ENCODE peak calls at places on chromosomes 1 and 21, in eight cellular contexts. D is CD8-positive, alpha-beta T cell; T is AG04450; F is choroid plexus epithelial cell; H is breast epithelium; J is kidney; V is AG04449; C is SK-N-SH. L is an unnamed sample.

GRCh38 chr1:6603424-6603850 is 768 bp upstream of the KLHL21 start:
- DNase-seq in D (no peak), T (no peak), F (peak), H (no peak), J (peak), V (no peak), C (no peak), L (peak)

GRCh38 chr1:206909167-206909882 is 12.1 kb downstream of the IL24 start:
- DNase-seq in D (no peak), T (no peak), F (peak), H (peak), J (peak), V (no peak), C (peak), L (no peak)

GRCh38 chr1:185068362-185068761 is 23.0 kb downstream of the RNF2 start:
- DNase-seq in D (no peak), T (no peak), F (no peak), H (peak), J (no peak), V (no peak), C (no peak), L (no peak)

GRCh38 chr1:210262167-210262896 is 29.7 kb downstream of the SERTAD4 start:
- DNase-seq in D (no peak), T (peak), F (no peak), H (no peak), J (no peak), V (no peak), C (peak), L (peak)

GRCh38 chr1:159009704-159010361 is at the start of gene IFI16:
- DNase-seq in D (no peak), T (peak), F (peak), H (peak), J (no peak), V (peak), C (no peak), L (peak)

GRCh38 chr1:239387304-239388231 is 1.2 kb downstream of the CHRM3 start:
- DNase-seq in D (no peak), T (no peak), F (no peak), H (no peak), J (peak), V (no peak), C (peak), L (no peak)

GRCh38 chr1:153639280-153639679 is 5.4 kb downstream of the CHTOP start:
- DNase-seq in D (no peak), T (no peak), F (no peak), H (no peak), J (peak), V (no peak), C (no peak), L (no peak)

GRCh38 chr1:220492671-220493070 is 35.3 kb upstream of the MARK1 start:
- DNase-seq in D (no peak), T (no peak), F (no peak), H (no peak), J (no peak), V (no peak), C (no peak), L (no peak)

GRCh38 chr1:223208164-223209075 is 65.4 kb upstream of the TLR5 start:
- DNase-seq in D (no peak), T (no peak), F (no peak), H (no peak), J (no peak), V (no peak), C (no peak), L (no peak)

GRCh38 chr1:209723761-209724693 is 19.4 kb downstream of the HSD11B1 start:
- DNase-seq in D (no peak), T (no peak), F (no peak), H (no peak), J (no peak), V (no peak), C (no peak), L (peak)

GRCh38 chr1:43979261-43979527 is 184 bp downstream of the B4GALT2 start:
- DNase-seq in D (no peak), T (no peak), F (no peak), H (no peak), J (no peak), V (no peak), C (no peak), L (no peak)

GRCh38 chr1:167821969-167822685 is 91.8 kb downstream of the ADCY10 start:
- DNase-seq in D (no peak), T (no peak), F (peak), H (no peak), J (no peak), V (no peak), C (no peak), L (no peak)

GRCh38 chr1:62333431-62333830 is 14.2 kb upstream of the KANK4 start:
- DNase-seq in D (no peak), T (no peak), F (peak), H (no peak), J (no peak), V (no peak), C (no peak), L (peak)

GRCh38 chr1:161305872-161306519 is 3.8 kb downstream of the MPZ start:
- DNase-seq in D (peak), T (no peak), F (peak), H (peak), J (peak), V (no peak), C (peak), L (peak)
- TF ChIP-seq CTCF in D (peak), T (peak), F (peak), H (no peak), J (peak), V (peak), C (peak), L (peak)

DNA sequence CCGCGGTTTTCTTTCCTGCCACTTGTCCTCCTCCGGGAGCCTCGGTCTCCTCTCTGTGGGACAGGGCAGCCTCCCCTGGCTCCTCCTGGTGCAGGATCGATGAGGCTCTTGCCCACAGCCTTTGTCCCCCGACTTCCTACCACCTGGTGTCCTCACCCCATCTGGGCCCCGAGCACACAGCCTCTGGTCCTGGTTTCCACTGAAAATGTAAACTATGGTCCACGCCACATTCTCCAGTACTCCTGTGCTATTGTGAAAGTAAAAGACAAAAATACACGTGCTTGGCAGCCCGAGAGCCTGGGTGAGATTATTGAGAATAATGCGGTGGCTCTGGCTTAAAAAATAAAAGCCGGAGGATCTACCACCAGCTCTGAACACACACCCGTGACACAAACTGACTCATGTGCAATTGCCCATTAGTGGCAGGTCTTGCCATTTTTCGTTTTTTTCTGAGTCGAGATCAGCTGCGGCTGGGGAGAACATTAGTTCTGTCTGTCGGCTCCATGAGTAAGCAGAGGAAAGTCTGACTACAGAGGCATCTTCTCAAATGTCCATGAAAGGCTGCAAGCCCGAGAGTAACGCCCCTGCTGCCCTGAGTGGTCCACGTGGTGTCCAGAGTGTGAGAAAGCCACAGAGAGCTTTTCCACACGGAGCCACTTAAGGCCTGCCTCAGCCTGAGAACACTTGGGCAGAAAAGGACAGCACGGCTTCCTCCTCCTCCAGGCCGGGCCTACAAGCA is 5.7 kb upstream of the COL6A2 start:
- DNase-seq in D (no peak), T (peak), F (peak), H (peak), J (peak), V (peak), C (no peak), L (peak)
- H3K4me3 ChIP-seq in D (no peak), T (peak), F (no peak), H (peak), J (no peak), V (peak), C (no peak), L (peak)

GRCh38 chr1:169460193-169460833 is 25.4 kb downstream of the SLC19A2 start:
- DNase-seq in D (no peak), T (no peak), F (peak), H (no peak), J (peak), V (no peak), C (peak), L (peak)
- TF ChIP-seq CTCF in D (no peak), T (no peak), F (no peak), H (no peak), J (no peak), V (no peak), C (no peak), L (no peak)

GRCh38 chr1:214330240-214330639 is 49.3 kb downstream of the SMYD2 start:
- DNase-seq in D (no peak), T (no peak), F (no peak), H (no peak), J (no peak), V (no peak), C (no peak), L (no peak)

GRCh38 chr1:214331180-214331579 is 50.2 kb downstream of the SMYD2 start:
- DNase-seq in D (no peak), T (no peak), F (no peak), H (no peak), J (no peak), V (no peak), C (no peak), L (no peak)

GRCh38 chr1:214328770-214329455 is 48.0 kb downstream of the SMYD2 start:
- DNase-seq in D (peak), T (peak), F (peak), H (peak), J (peak), V (no peak), C (peak), L (peak)

GRCh38 chr1:214330715-214331114 is 49.8 kb downstream of the SMYD2 start:
- DNase-seq in D (no peak), T (no peak), F (no peak), H (no peak), J (no peak), V (no peak), C (no peak), L (no peak)

GRCh38 chr1:214329456-214330220 is 48.7 kb downstream of the SMYD2 start:
- DNase-seq in D (no peak), T (no peak), F (no peak), H (no peak), J (no peak), V (no peak), C (no peak), L (no peak)
- H3K4me3 ChIP-seq in D (no peak), T (no peak), F (no peak), H (no peak), J (no peak), V (no peak), C (no peak), L (no peak)